ENCODE peak calls at places on chromosomes 1 and 21, in nine cellular contexts. Y is AG09319, S is endothelial cell, K is osteocyte, M is heart right ventricle, L is bronchial epithelial cell, B is RWPE1, G is brain microvascular endothelial cell, H is GM12864. T is an unnamed sample.
A peak's percentile ranks its signal among the peaks of the same experiment; 100 is the strongest.

GRCh38 chr1:36207339-36207738 is 16.9 kb upstream of the THRAP3 start:
- DNase-seq in Y (peak; percentile 62), S (no peak), K (no peak), M (peak; percentile 53), L (peak; percentile 24), B (no peak), G (peak; percentile 42), H (no peak), T (no peak)

GRCh38 chr1:25898223-25899015 is 7.8 kb downstream of the STMN1 start:
- DNase-seq in Y (no peak), S (no peak), K (no peak), M (no peak), L (no peak), B (no peak), G (no peak), H (no peak), T (no peak)

GRCh38 chr1:184629261-184629660 is 125.4 kb downstream of the EDEM3 start:
- DNase-seq in Y (no peak), S (no peak), K (no peak), M (no peak), L (no peak), B (no peak), G (no peak), H (no peak), T (no peak)

GRCh38 chr1:3460653-3461237 is 6.3 kb downstream of the ARHGEF16 start:
- DNase-seq in Y (no peak), S (no peak), K (no peak), M (no peak), L (peak; percentile 33), B (no peak), G (peak; percentile 54), H (no peak), T (no peak)

GRCh38 chr1:42820813-42821212 is 3.6 kb upstream of the SVBP start:
- DNase-seq in Y (no peak), S (no peak), K (no peak), M (no peak), L (no peak), B (no peak), G (no peak), H (no peak), T (no peak)

GRCh38 chr1:170214117-170214979 is 68.6 kb downstream of the NTMT2 start:
- DNase-seq in Y (no peak), S (no peak), K (no peak), M (no peak), L (no peak), B (no peak), G (no peak), H (no peak), T (no peak)

GRCh38 chr1:215637041-215637573 is 70.0 kb downstream of the KCTD3 start:
- DNase-seq in Y (peak; percentile 84), S (no peak), K (no peak), M (no peak), L (peak; percentile 22), B (no peak), G (peak; percentile 16), H (no peak), T (no peak)

GRCh38 chr1:69492286-69492685 is 75.4 kb upstream of the LRRC7 start:
- DNase-seq in Y (no peak), S (no peak), K (no peak), M (no peak), L (no peak), B (no peak), G (peak; percentile 24), H (no peak), T (no peak)

GRCh38 chr1:248858096-248858890 is 592 bp downstream of the ZNF692 start:
- DNase-seq in Y (peak; percentile 15), S (peak; percentile 75), K (no peak), M (peak; percentile 48), L (peak; percentile 60), B (peak; percentile 65), G (peak; percentile 35), H (no peak), T (peak; percentile 43)

GRCh38 chr1:97192872-97193572 is 471.4 kb downstream of the PTBP2 start:
- DNase-seq in Y (peak; percentile 79), S (no peak), K (no peak), M (no peak), L (peak; percentile 96), B (peak; percentile 77), G (peak; percentile 98), H (no peak), T (no peak)

GRCh38 chr1:116958110-116958509 is 43.5 kb upstream of the CD101 start:
- DNase-seq in Y (no peak), S (no peak), K (no peak), M (no peak), L (no peak), B (no peak), G (no peak), H (no peak), T (no peak)

GRCh38 chr21:39118061-39118460 is 65.2 kb downstream of the PSMG1 start:
- DNase-seq in Y (no peak), S (no peak), K (no peak), M (no peak), L (no peak), B (no peak), G (no peak), H (no peak), T (no peak)

GRCh38 chr21:39116761-39117425 is 66.4 kb downstream of the PSMG1 start:
- DNase-seq in Y (no peak), S (no peak), K (no peak), M (no peak), L (no peak), B (no peak), G (no peak), H (no peak), T (no peak)

GRCh38 chr21:39117571-39117970 is 65.7 kb downstream of the PSMG1 start:
- DNase-seq in Y (no peak), S (no peak), K (no peak), M (no peak), L (no peak), B (no peak), G (no peak), H (no peak), T (no peak)

GRCh38 chr21:39114871-39115658 is 68.2 kb downstream of the PSMG1 start:
- DNase-seq in Y (no peak), S (no peak), K (peak; percentile 91), M (no peak), L (peak; percentile 47), B (no peak), G (peak; percentile 48), H (no peak), T (no peak)

DNA sequence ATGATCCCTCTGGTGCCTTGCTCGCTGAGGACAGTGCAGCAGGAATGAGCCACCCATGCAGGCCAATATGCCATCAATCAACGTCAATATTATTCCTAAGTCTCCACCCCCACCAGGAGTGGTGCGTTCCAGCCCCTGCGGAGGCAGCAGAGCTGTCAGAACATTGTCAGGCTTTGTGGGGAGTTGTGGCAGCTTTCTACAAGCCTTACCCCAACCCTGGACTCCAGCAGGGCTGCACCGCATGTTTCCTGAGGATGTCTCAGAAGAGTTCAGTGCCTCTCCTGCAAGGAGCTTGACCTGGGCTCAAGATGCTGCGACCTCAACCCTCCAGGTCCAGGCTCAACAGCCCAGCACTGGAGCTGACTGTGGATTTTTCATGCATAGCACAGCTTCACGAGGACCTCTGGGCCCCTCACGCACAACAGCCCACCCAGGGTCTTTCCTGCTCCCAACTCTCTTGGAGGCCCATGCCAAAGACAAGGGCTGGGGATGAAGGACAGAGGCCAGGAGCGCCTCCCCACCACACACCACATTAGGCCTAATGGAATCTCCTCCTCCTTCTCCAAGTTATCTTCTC is 67.5 kb downstream of the PSMG1 start:
- DNase-seq in Y (no peak), S (no peak), K (no peak), M (no peak), L (no peak), B (no peak), G (no peak), H (no peak), T (no peak)
- TF ChIP-seq CTCF in Y (no peak), S (no peak), K (no peak), M (no peak), L (no peak), B (no peak), G (no peak), H (no peak), T (no peak)

DNA sequence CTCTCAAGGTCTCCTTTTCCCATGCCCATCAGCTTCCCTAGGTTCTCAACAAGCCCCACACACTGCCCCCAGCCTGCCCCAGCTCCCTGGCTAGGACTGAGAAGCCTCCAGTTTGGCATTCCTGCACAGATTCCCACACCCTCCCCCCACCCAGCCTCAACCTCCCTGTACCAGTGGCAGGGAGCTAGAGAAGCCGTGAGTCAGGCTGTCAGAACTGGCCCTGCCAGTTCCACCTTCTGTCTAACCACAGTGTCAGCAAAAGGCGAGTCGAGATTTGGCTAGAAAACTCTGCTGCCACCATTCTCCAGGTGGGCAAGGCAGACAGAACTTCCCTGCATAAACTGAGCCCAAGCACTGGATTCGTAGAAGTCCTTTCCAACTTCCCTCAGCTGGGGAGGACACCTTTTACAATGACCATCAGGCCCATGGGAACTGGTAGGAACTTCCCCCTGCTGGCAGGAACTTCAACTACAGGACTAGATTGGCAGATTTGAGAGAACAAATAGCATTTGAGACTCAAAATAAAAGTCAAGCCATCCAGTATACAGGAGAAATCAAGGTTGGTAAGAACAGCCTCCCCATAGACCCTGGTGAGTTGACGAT is 31.0 kb downstream of the TNNT2 start:
- DNase-seq in Y (no peak), S (peak; percentile 69), K (no peak), M (peak; percentile 62), L (peak; percentile 78), B (peak; percentile 79), G (peak; percentile 67), H (no peak), T (peak; percentile 21)
- TF ChIP-seq CTCF in Y (peak; percentile 75), S (peak; percentile 62), K (peak; percentile 66), M (peak; percentile 72), L (peak; percentile 77), B (peak; percentile 50), G (peak; percentile 83), H (peak; percentile 67), T (no peak)

DNA sequence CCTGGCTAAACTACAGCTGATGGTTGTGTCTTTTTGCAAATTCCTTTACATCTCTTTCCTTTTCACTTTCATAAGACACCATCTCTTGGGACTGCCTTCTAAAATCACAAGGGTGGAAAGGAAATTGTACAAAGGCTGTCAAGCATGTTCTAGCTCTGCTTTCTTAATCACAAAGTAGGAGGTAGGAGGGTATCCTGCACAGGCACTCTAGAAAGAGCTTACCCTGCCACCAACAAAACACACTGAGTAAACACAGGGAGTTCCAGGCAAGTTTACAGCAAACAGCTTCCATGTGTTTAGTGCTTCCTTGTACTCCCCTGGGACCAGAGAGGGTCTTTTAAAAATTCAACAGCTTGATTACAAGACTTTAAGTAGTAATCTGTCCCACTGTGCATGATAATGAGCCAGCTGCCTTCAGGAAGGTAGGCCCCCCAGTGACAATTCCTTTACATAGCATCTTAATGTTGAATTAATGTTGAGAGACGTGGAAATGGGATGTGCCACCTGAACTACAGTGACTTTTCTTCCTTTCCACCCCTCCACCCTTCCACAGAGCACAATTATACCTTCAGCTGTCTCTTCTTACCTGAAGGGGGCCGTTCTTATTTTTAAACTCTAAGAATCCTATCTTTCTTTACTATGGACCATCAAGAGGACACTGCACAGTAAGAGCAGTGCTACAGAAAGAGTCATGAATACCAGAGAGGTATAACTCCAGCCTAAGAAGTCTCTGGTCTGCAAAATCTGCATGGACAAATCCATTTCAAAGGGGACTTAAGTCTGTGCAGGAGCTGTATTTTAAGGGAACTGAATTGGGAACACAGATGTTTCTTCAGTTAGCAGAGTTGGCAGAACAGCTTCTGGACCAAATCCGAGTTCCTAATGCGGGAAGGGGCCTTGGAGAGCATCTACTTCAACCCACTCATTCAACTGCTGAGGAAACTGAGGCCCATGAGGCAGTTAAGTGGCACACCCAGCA is 2.2 kb downstream of the PLPP3 start:
- DNase-seq in Y (no peak), S (peak; percentile 15), K (no peak), M (peak; percentile 25), L (peak; percentile 18), B (peak; percentile 30), G (peak; percentile 24), H (no peak), T (no peak)
- TF ChIP-seq CTCF in Y (peak; percentile 28), S (peak; percentile 44), K (peak; percentile 63), M (peak; percentile 60), L (peak; percentile 27), B (peak; percentile 44), G (peak; percentile 60), H (peak; percentile 19), T (no peak)

GRCh38 chr1:13498553-13498952 is 15.2 kb downstream of the LRRC38 start:
- DNase-seq in Y (no peak), S (peak; percentile 17), K (no peak), M (no peak), L (no peak), B (no peak), G (no peak), H (no peak), T (no peak)
- TF ChIP-seq CTCF in Y (no peak), S (no peak), K (no peak), M (no peak), L (no peak), B (no peak), G (no peak), H (no peak), T (no peak)

T was measured in activated CD8-positive, alpha-beta T cell treated with anti-CD3 and anti-CD28 coated beads for 36 hours.